ENCODE peak calls at places on chromosomes 4 and X, in six cellular contexts. M is ascending aorta; N is aorta; B is CD8-positive, alpha-beta T cell; O is CD4-positive, CD25-positive, alpha-beta regulatory T cell; R is HepG2. L is an unnamed sample. For H3K27me3, the result is how much of the 10 kb centered on the place peaks cover.

GRCh38 chrX:14673236-14673635 is 143.9 kb downstream of the GLRA2 start:
- DNase-seq in N (no peak), R (no peak), B (no peak), M (no peak), O (no peak), L (no peak)

GRCh38 chr4:41750158-41750623 is 1.7 kb upstream of the PHOX2B start:
- DNase-seq in N (no peak), B (no peak), R (no peak), O (no peak), M (no peak), L (no peak)

GRCh38 chrX:1391370-1391706 is 575 bp downstream of the SLC25A6 start:
- DNase-seq in B (no peak), R (peak), N (no peak), M (no peak), O (no peak), L (no peak)

GRCh38 chr4:19982556-19982955 is 269.1 kb upstream of the SLIT2 start:
- DNase-seq in R (no peak), M (no peak), N (no peak), B (no peak), O (no peak), L (no peak)

GRCh38 chr4:102552781-102553180 is 51.6 kb downstream of the NFKB1 start:
- DNase-seq in R (no peak), B (no peak), M (no peak), N (no peak), O (no peak), L (no peak)

GRCh38 chrX:72693477-72693876 is 20.6 kb downstream of the PHKA1 start:
- DNase-seq in B (no peak), O (no peak), N (no peak), M (no peak), R (no peak), L (no peak)

GRCh38 chrX:74090049-74090448 is 213.9 kb upstream of the ZCCHC13 start:
- DNase-seq in N (no peak), M (no peak), O (no peak), R (no peak), B (no peak), L (no peak)

GRCh38 chrX:141989802-141990201 is 86.1 kb downstream of the MAGEC1 start:
- DNase-seq in M (no peak), B (no peak), R (no peak), O (no peak), N (no peak), L (no peak)

GRCh38 chr4:112585977-112586736 is 50.6 kb downstream of the ZGRF1 start:
- DNase-seq in R (no peak), M (no peak), O (no peak), N (no peak), B (no peak), L (no peak)

GRCh38 chrX:13128104-13128503 is 83.7 kb upstream of the FAM9C start:
- DNase-seq in M (no peak), R (no peak), O (no peak), B (no peak), N (no peak), L (no peak)

GRCh38 chrX:153924149-153924861 is 1.8 kb downstream of the ARHGAP4 start:
- DNase-seq in O (peak), N (no peak), M (no peak), R (peak), B (peak), L (no peak)

GRCh38 chr4:42655921-42656735 is 777 bp downstream of the ATP8A1 start:
- DNase-seq in R (peak), B (peak), N (peak), M (peak), O (peak), L (peak)

GRCh38 chrX:115425359-115425758 is 135.6 kb upstream of the PLS3 start:
- DNase-seq in R (no peak), O (no peak), B (no peak), M (no peak), N (no peak), L (no peak)

GRCh38 chr4:183798921-183799307 is 106.2 kb upstream of the STOX2 start:
- DNase-seq in O (no peak), R (no peak), N (no peak), B (no peak), M (no peak), L (no peak)

GRCh38 chr4:55358668-55359067 is 12.6 kb downstream of the SRD5A3 start:
- DNase-seq in B (no peak), M (no peak), N (no peak), O (no peak), R (no peak), L (no peak)

GRCh38 chr4:28391877-28392276 is 1531.2 kb downstream of the STIM2 start:
- DNase-seq in R (no peak), N (no peak), O (no peak), B (no peak), M (no peak), L (no peak)

GRCh38 chr4:7546809-7547367 is 112.2 kb upstream of the PSAPL1 start:
- DNase-seq in R (no peak), N (peak), O (no peak), M (no peak), B (no peak), L (no peak)
- H3K27me3 ChIP-seq in R (under half), N (under half), O (under half), M (under half), B (under half), L (under half)

DNA sequence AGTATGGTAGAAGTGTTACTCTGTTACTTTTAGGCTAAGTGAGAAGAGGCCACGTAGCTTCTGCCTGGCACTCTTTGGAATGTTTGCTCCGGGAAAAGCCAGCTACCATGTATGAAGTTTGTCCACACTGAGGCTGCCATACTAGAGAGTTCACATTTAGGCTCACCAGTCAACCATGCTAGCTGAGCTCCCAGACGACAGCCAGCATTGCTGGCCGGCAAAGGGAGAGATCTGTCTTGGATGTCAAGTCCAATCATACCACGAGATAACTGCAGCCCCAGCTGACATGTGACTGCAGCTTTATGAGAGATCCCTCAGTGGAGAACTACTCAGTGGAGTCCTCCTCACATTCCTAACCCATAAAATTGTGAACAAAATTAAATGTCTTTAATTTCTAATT is 321.2 kb upstream of the F9 start:
- DNase-seq in R (no peak), M (no peak), N (no peak), O (no peak), B (no peak), L (no peak)
- H3K27me3 ChIP-seq in R (under half), M (under half), N (under half), O (under half), B (under half), L (under half)

GRCh38 chrX:133935096-133935495 is 50.3 kb downstream of the GPC3 start:
- DNase-seq in B (no peak), O (no peak), M (no peak), R (no peak), N (no peak), L (no peak)

GRCh38 chrX:133943507-133943906 is 41.9 kb downstream of the GPC3 start:
- DNase-seq in R (no peak), N (no peak), B (no peak), O (no peak), M (no peak), L (no peak)

GRCh38 chrX:133937022-133937421 is 48.4 kb downstream of the GPC3 start:
- DNase-seq in N (no peak), B (no peak), O (no peak), M (no peak), R (no peak), L (no peak)

GRCh38 chrX:133939655-133940054 is 45.7 kb downstream of the GPC3 start:
- DNase-seq in B (no peak), N (no peak), O (no peak), R (no peak), M (no peak), L (no peak)

DNA sequence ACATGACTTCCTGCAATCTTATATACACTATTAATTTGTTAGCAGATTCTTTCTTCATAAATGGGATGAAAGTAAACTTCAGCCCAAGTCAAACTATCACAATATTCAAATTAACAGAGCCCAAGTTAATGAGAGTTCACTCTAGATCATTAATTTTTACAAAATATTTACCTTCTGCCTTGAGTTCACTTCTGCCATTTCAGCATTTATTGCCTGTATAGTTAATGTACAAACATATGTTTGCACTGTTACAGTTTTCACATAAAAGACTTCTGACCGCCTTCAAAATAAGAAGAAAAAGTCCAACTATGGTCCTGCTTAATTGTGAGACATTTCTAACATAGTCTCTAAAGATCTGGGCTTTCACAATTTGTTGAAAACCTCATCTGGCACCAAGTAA is 46.9 kb downstream of the GPC3 start:
- DNase-seq in M (no peak), N (no peak), R (no peak), O (no peak), B (no peak), L (no peak)
- H3K27me3 ChIP-seq in M (under half), N (under half), R (under half), O (under half), B (under half), L (under half)

GRCh38 chrX:111039606-111040005 is 56.4 kb upstream of the PAK3 start:
- DNase-seq in N (no peak), B (no peak), R (no peak), O (no peak), M (no peak), L (no peak)
- H3K27me3 ChIP-seq in N (under half), B (under half), R (under half), O (under half), M (under half), L (under half)

L was measured in effector memory CD4-positive, alpha-beta T cell.